ENCODE peak calls at places on chromosomes 1 and 21, in eight cellular contexts. X is activated B cell treated with CpG ODN at 0.5 μM for 24 hours; S is activated CD8-positive, alpha-beta T cell treated with anti-CD3 and anti-CD28 coated beads for 36 hours; M is colonic mucosa; L is upper lobe of right lung; Q is adrenal gland; Y is CD4-positive, alpha-beta T cell; O is tibial artery. U is an unnamed sample.
A peak's percentile ranks its signal among the peaks of the same experiment; 100 is the strongest.

GRCh38 chr1:180505732-180506335 is 3.5 kb upstream of the ACBD6 start:
- DNase-seq in O (no peak), M (no peak), X (no peak), Q (no peak), S (no peak), L (no peak), Y (no peak), U (no peak)

GRCh38 chr1:117735045-117735992 is 129.5 kb downstream of the TENT5C start:
- DNase-seq in M (peak; percentile 61), Y (no peak), Q (no peak), X (no peak), L (no peak), O (no peak), S (peak; percentile 38), U (peak; percentile 33)

GRCh38 chr21:28540514-28540913 is 452.2 kb downstream of the LTN1 start:
- DNase-seq in M (no peak), Q (no peak), Y (no peak), S (no peak), O (no peak), X (no peak), L (no peak), U (no peak)

GRCh38 chr1:227948493-227949260 is 945 bp upstream of the WNT9A start:
- DNase-seq in Y (no peak), S (no peak), M (peak; percentile 20), X (peak; percentile 10), O (peak; percentile 54), Q (peak; percentile 13), L (peak; percentile 58), U (no peak)

GRCh38 chr21:40186036-40186435 is 318.8 kb downstream of the PCP4 start:
- DNase-seq in X (no peak), M (no peak), L (no peak), Q (no peak), S (no peak), Y (no peak), O (no peak), U (no peak)

GRCh38 chr21:15682977-15683376 is 46.8 kb upstream of the USP25 start:
- DNase-seq in Q (no peak), X (no peak), S (no peak), O (no peak), Y (no peak), M (no peak), L (no peak), U (no peak)

GRCh38 chr1:220905650-220906560 is 26.7 kb downstream of the HLX start:
- DNase-seq in S (no peak), Q (no peak), X (no peak), O (no peak), Y (no peak), M (no peak), L (no peak), U (no peak)

GRCh38 chr1:27614048-27614624 is 10.2 kb upstream of the AHDC1 start:
- DNase-seq in Y (no peak), O (no peak), X (no peak), S (no peak), Q (peak; percentile 69), M (no peak), L (no peak), U (no peak)

GRCh38 chr1:160538985-160539651 is 16.1 kb upstream of the SLAMF6 start:
- DNase-seq in O (no peak), M (peak; percentile 84), Q (no peak), L (no peak), S (no peak), X (no peak), Y (no peak), U (no peak)

GRCh38 chr1:160540859-160541233 is 17.8 kb upstream of the SLAMF6 start:
- DNase-seq in L (no peak), M (no peak), S (no peak), O (no peak), Y (no peak), X (no peak), Q (no peak), U (no peak)

GRCh38 chr1:160537714-160538665 is 14.9 kb upstream of the SLAMF6 start:
- DNase-seq in M (no peak), O (no peak), Y (no peak), S (no peak), L (no peak), Q (no peak), X (no peak), U (no peak)

GRCh38 chr1:160539896-160540858 is 17.1 kb upstream of the SLAMF6 start:
- DNase-seq in L (no peak), O (no peak), Y (peak; percentile 36), S (peak; percentile 60), Q (no peak), M (peak; percentile 77), X (no peak), U (peak; percentile 93)

DNA sequence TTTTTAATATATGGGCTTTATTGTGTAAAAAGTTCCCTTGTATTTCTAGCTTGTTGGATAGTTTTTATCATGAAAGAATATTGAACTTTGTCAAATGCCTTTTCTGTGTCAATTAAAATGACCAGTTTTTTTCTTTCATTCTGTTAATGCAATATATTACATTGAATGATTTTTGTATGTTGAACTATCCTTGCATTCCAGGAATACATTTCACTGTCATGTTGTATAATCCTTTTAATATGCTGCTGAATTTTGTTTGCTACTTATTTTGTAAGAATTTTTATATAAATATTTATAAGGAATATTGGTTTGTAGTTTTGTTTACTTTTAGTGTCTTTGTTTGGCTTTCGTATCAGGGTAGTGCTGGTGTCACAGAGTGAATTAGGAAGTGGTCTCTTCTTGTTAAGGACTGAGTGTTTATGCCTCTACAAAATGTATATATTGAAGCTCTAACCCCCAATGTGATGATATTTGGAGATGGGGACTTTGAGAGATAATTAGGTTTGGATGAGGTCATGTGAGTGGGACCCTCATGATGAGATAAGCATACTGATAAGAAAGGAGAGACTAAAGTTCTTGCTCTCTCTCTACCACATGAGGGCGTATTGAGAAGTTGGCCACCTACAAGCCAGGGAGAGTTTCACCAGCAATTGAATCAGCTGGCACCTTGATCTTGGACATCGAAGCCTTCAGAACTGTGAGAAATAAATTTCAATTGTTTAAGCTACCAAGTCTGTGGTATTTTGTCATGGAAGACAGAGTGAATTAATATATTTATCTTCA is 12.0 kb upstream of the SLAMF6 start:
- DNase-seq in S (no peak), Q (no peak), O (no peak), Y (no peak), X (no peak), L (no peak), M (no peak), U (no peak)
- TF ChIP-seq CTCF in S (peak; percentile 13), Q (no peak), O (no peak), Y (no peak), X (no peak), L (no peak), M (no peak), U (no peak)

GRCh38 chr1:209190591-209191241 is 392.8 kb upstream of the CAMK1G start:
- DNase-seq in Q (peak; percentile 35), L (no peak), M (no peak), Y (no peak), O (no peak), S (peak; percentile 51), X (no peak), U (peak; percentile 81)
- TF ChIP-seq CTCF in Q (peak; percentile 45), L (peak; percentile 56), M (peak; percentile 17), Y (no peak), O (peak; percentile 58), S (peak; percentile 55), X (no peak), U (peak; percentile 79)

GRCh38 chr1:212686591-212686990 is 13.0 kb downstream of the BATF3 start:
- DNase-seq in S (no peak), Q (no peak), O (no peak), Y (no peak), X (no peak), M (no peak), L (no peak), U (no peak)

GRCh38 chr1:212685429-212685828 is 14.2 kb downstream of the BATF3 start:
- DNase-seq in O (no peak), Y (no peak), L (no peak), X (no peak), S (no peak), Q (no peak), M (no peak), U (no peak)

GRCh38 chr1:212684511-212685090 is 15.0 kb downstream of the BATF3 start:
- DNase-seq in Q (no peak), O (no peak), L (no peak), M (no peak), X (no peak), S (no peak), Y (no peak), U (no peak)

GRCh38 chr1:212687811-212688210 is 11.8 kb downstream of the BATF3 start:
- DNase-seq in L (no peak), S (no peak), M (no peak), Y (no peak), X (no peak), O (no peak), Q (no peak), U (no peak)

DNA sequence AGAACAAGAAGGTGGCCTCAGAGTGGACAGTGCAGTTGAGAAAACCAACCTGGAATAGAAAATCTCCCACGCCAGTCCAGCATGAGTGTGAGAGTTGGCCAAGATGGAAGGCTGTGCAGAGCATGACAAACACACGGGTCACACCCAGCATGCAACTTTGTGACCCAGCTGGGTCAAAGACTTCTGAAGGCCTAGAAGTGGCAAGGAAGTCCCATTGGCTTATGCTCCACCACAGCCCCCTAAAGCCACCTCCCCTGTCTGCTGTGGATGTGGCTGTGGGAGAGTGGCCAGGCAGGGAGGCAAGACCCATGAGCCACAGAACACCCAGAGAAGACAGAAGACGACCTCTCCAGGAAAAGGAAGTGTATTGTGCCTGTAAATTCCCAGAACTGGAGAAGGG is 13.6 kb downstream of the BATF3 start:
- DNase-seq in S (no peak), O (no peak), X (no peak), M (no peak), Q (no peak), L (no peak), Y (no peak), U (no peak)
- TF ChIP-seq CTCF in S (no peak), O (no peak), X (no peak), M (no peak), Q (no peak), L (no peak), Y (no peak), U (no peak)

GRCh38 chr1:155000725-155001437 is 1.7 kb upstream of the ZBTB7B start:
- DNase-seq in L (peak; percentile 98), X (peak; percentile 81), M (peak; percentile 98), S (peak; percentile 92), Q (peak; percentile 93), O (peak; percentile 95), Y (peak; percentile 72), U (peak; percentile 95)

GRCh38 chr1:154998201-154998780 is 4.3 kb upstream of the ZBTB7B start:
- DNase-seq in O (no peak), X (no peak), M (no peak), Y (no peak), S (no peak), Q (peak; percentile 25), L (peak; percentile 37), U (no peak)

GRCh38 chr1:154999651-155000474 is 2.7 kb upstream of the ZBTB7B start:
- DNase-seq in Y (peak; percentile 38), O (peak; percentile 70), S (peak; percentile 84), Q (peak; percentile 35), X (peak; percentile 41), M (peak; percentile 66), L (peak; percentile 75), U (peak; percentile 81)

GRCh38 chr1:155000475-155000724 is 2.2 kb upstream of the ZBTB7B start:
- DNase-seq in X (no peak), O (peak; percentile 80), M (peak; percentile 63), L (no peak), Q (no peak), Y (no peak), S (peak; percentile 76), U (peak; percentile 44)

DNA sequence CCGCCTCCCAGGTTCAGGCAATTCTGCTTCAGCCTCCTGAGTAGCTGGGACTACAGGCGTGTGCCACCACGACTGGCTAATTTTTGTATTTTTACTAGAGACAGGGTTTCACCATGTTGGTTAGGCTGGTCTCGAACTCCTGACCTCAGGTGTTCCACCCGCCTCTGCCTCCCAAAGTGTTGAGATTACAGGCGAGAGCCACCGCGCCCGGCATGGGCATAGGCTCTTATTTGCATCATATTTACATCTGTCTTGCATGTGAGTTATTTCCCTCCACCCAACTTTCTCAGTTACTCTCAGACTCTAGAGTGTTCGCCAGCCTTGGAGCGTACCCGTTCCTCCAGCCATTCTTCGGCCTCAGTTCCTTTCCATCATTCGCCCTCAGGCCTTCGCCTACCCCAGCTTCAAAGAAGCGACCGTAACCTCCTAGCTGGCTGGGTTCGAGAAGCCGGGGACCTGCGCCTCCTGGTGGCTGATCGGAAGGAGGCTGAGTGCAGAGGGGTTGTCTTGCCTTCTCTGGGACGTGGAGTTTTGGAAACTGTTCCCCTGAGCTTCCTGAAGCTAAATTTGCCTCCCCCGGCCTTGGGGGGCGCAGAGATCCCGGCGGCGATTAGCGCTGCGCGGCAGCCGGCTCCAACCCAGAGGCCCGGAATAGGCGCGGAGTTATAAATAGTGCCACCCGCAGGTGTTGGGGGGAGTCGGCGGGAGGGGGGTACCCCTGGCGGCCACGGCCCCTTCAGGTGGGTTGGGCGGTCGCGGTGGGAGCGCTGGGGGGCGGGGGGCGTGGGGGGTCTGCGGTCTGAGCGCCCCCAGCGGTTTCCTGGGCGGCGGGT is 3.6 kb upstream of the ZBTB7B start:
- DNase-seq in L (peak; percentile 86), M (peak; percentile 79), X (peak; percentile 51), S (peak; percentile 91), Q (peak; percentile 69), O (peak; percentile 83), Y (peak; percentile 46), U (peak; percentile 93)
- TF ChIP-seq CTCF in L (peak; percentile 81), M (peak; percentile 72), X (peak; percentile 50), S (peak; percentile 94), Q (peak; percentile 69), O (peak; percentile 65), Y (peak; percentile 86), U (peak; percentile 97)

U was measured in GM12865.